ENCODE peak calls at places on chromosomes 13 and 19, in ten cellular contexts. C is AG10803, Q is uterus, J is IMR-90, F is A549, L is HCT116, I is astrocyte of the cerebellum, W is body of pancreas, P is transverse colon, R is tibial nerve. O is an unnamed sample.

GRCh38 chr19:5143471-5144411 is 174.8 kb downstream of the KDM4B start:
- DNase-seq in P (no peak), Q (no peak), L (no peak), F (no peak), R (no peak), C (no peak), I (no peak), W (peak), J (no peak), O (no peak)

GRCh38 chr13:71621152-71622124 is 245.6 kb downstream of the DACH1 start:
- DNase-seq in P (no peak), C (no peak), Q (no peak), W (no peak), I (no peak), J (no peak), L (no peak), R (no peak), F (no peak), O (no peak)

GRCh38 chr13:59680429-59681024 is 483.2 kb downstream of the DIAPH3 start:
- DNase-seq in R (no peak), L (peak), F (peak), I (peak), W (no peak), J (peak), P (no peak), Q (no peak), C (peak), O (no peak)

GRCh38 chr13:24746618-24747247 is 17.2 kb upstream of the RNF17 start:
- DNase-seq in L (no peak), F (peak), I (no peak), W (no peak), C (no peak), J (no peak), Q (no peak), R (no peak), P (no peak), O (no peak)

GRCh38 chr19:55487884-55488687 is at the start of gene SSC5D:
- DNase-seq in J (peak), R (no peak), L (no peak), C (peak), P (no peak), Q (peak), I (no peak), F (no peak), W (no peak), O (no peak)

GRCh38 chr19:47675271-47675670 is 38.0 kb upstream of the EHD2 start:
- DNase-seq in W (no peak), J (no peak), P (no peak), F (no peak), Q (no peak), R (no peak), C (no peak), L (no peak), I (no peak), O (no peak)

GRCh38 chr13:112454648-112455334 is 78.6 kb downstream of the SPACA7 start:
- DNase-seq in F (no peak), I (no peak), J (no peak), R (no peak), W (no peak), P (no peak), C (no peak), L (no peak), Q (no peak), O (no peak)

GRCh38 chr19:39870171-39870971 is 24.2 kb upstream of the FBL start:
- DNase-seq in F (no peak), W (no peak), I (no peak), Q (no peak), C (no peak), P (no peak), J (no peak), L (no peak), R (no peak), O (no peak)

GRCh38 chr13:26011996-26012688 is 39.7 kb downstream of the SHISA2 start:
- DNase-seq in R (no peak), C (no peak), F (no peak), Q (no peak), J (no peak), L (no peak), I (no peak), P (no peak), W (no peak), O (no peak)

GRCh38 chr13:33678084-33678483 is 139.9 kb upstream of the RFC3 start:
- DNase-seq in I (no peak), Q (no peak), F (no peak), P (no peak), L (no peak), R (no peak), C (no peak), W (no peak), J (no peak), O (no peak)

DNA sequence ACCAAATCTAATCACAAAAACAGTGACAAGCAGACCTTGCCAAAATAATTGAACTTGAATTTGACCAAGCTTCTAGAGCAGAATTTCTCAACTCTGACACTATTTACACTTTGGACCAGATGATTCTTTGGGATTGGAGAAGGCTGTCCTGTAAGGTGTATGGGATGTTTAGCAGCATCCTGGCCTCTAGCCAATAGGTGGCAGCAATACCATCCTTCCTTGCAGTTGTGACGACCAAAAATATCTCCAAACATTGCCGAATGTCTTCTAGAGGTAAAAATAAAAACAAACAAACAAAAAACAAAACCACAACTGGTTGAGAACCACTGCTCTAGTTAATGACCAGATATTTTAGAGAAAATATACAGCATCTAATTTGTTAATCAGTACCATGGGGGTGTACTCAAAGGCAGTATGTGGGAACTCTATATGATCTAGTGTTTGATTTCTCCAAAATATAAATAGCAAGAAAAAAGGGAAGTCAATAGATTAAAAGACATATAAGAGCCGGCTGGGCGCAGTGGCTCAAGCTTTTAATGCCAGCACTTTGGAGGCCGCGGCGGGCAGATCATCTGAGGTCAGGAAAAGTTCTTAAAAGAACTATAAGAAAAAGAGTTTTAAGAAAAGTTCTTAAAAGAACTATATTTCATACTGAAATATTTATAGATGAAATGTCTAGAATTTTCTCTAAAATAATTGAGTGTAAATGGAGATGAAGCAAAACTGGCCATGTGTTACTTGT is 60.9 kb upstream of the ZNF527 start:
- DNase-seq in Q (no peak), R (no peak), J (no peak), P (no peak), W (no peak), F (peak), C (no peak), L (no peak), I (no peak), O (no peak)
- TF ChIP-seq CTCF in Q (no peak), R (no peak), J (no peak), P (no peak), W (no peak), F (no peak), C (no peak), L (peak), I (no peak), O (peak)

GRCh38 chr13:110476220-110476617 is 85.3 kb downstream of the RAB20 start:
- DNase-seq in L (no peak), R (no peak), W (no peak), F (no peak), P (no peak), I (no peak), Q (no peak), C (no peak), J (no peak), O (no peak)

GRCh38 chr13:110475550-110476219 is 85.8 kb downstream of the RAB20 start:
- DNase-seq in C (no peak), L (no peak), F (no peak), P (no peak), J (no peak), W (no peak), R (no peak), I (no peak), Q (no peak), O (no peak)

GRCh38 chr13:110472904-110473563 is 88.5 kb downstream of the RAB20 start:
- DNase-seq in F (no peak), W (peak), R (no peak), I (no peak), P (no peak), C (no peak), J (no peak), Q (no peak), L (no peak), O (no peak)

GRCh38 chr13:110474713-110475112 is 86.8 kb downstream of the RAB20 start:
- DNase-seq in C (no peak), Q (no peak), P (no peak), L (no peak), J (peak), W (no peak), R (no peak), F (no peak), I (no peak), O (no peak)

GRCh38 chr13:110475117-110475516 is 86.4 kb downstream of the RAB20 start:
- DNase-seq in C (no peak), J (no peak), Q (no peak), R (no peak), I (no peak), F (no peak), P (no peak), W (no peak), L (no peak), O (no peak)
- H3K4me3 ChIP-seq in C (no peak), J (no peak), Q (no peak), R (no peak), I (no peak), F (no peak), P (no peak), W (no peak), L (no peak), O (no peak)

DNA sequence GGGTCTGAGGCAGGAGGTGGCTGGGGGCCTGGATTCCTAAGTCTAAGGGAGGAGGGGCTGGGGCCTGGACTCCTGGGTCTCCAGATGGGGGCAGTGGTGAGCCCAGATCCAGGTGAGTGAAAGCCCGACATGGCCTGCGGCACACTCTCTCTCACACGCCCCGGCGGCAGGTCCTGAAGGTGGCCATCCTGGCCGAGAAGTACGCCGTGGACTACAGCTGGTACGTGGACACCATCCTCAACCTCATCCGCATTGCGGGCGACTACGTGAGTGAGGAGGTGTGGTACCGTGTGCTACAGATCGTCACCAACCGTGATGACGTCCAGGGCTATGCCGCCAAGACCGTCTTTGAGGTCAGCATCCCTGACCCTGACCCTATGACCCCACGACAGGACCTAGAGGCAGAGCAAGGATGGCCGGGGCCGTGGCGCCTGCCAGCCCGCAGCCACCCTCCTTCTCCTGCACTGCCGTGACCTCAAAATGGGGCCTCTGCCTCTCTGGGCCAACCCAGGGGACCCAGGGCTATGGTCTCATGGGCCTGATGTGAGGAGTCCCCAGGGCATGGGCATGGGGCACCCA is 13.2 kb downstream of the FUZ start:
- DNase-seq in J (no peak), W (no peak), F (no peak), P (no peak), C (no peak), L (no peak), R (no peak), Q (no peak), I (no peak), O (no peak)
- TF ChIP-seq CTCF in J (peak), W (no peak), F (no peak), P (no peak), C (no peak), L (peak), R (no peak), Q (no peak), I (peak), O (peak)

GRCh38 chr19:678791-679388 is 2.7 kb downstream of the FSTL3 start:
- DNase-seq in R (no peak), P (no peak), J (no peak), C (no peak), W (no peak), Q (peak), L (no peak), I (no peak), F (no peak), O (no peak)

GRCh38 chr19:677601-678380 is 1.6 kb downstream of the FSTL3 start:
- DNase-seq in I (no peak), J (no peak), R (no peak), L (no peak), F (peak), C (no peak), W (peak), Q (no peak), P (no peak), O (no peak)

GRCh38 chr19:676007-676342 is 217 bp upstream of the FSTL3 start:
- DNase-seq in L (no peak), I (no peak), F (no peak), C (no peak), R (no peak), Q (no peak), P (peak), J (no peak), W (no peak), O (no peak)

GRCh38 chr19:676343-677105 is at the start of gene FSTL3:
- DNase-seq in C (no peak), J (no peak), L (no peak), F (peak), W (no peak), P (no peak), I (no peak), R (peak), Q (peak), O (peak)

DNA sequence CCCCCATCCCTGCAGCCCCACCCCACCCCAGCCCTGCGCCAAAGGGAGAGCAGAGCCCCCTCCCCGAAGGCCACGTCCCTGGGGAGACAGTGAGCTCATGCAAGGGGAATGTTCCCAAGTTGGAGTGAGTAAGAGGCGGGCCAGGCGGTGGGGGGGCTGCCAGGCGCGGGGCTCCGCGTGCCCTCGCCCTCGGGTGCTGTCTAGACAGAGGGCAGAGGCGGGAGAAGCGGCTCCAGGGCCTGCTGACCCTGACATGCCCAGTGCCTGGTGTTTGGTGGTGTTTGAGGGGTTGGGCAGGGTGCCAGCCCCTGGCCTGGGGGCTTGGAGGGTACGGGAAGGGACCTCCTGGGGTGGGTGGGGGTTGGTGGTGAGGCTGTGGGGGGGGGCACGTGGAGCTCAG is 1.0 kb downstream of the FSTL3 start:
- DNase-seq in W (peak), L (no peak), C (peak), P (peak), R (peak), I (peak), F (peak), Q (peak), J (peak), O (peak)
- H3K4me3 ChIP-seq in W (no peak), L (peak), C (peak), P (peak), R (peak), I (peak), F (peak), Q (peak), J (peak), O (peak)

DNA sequence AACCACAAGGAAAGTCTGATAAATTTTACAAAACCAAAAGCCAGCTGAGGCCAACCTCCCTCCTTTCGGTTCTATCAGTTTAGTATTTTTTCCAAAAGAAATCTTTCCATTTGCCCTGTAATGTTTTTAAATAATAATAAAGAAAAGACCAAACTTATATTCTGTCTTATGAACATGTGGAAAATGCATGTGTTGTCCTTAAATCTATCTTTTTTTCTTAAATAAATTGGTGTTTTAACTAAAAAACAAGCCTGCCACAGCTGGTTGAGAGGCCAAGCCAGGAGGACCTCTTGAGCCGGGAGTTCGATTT is 113.6 kb downstream of the SACS start:
- DNase-seq in L (no peak), J (no peak), F (no peak), R (no peak), Q (no peak), W (no peak), I (no peak), P (no peak), C (no peak), O (no peak)
- TF ChIP-seq CTCF in L (no peak), J (no peak), F (no peak), R (no peak), Q (no peak), W (no peak), I (no peak), P (no peak), C (no peak), O (no peak)

GRCh38 chr13:82627183-82627582 is 1255.1 kb downstream of the SLITRK1 start:
- DNase-seq in R (no peak), C (no peak), P (no peak), I (peak), F (peak), Q (no peak), J (peak), L (no peak), W (no peak), O (no peak)

DNA sequence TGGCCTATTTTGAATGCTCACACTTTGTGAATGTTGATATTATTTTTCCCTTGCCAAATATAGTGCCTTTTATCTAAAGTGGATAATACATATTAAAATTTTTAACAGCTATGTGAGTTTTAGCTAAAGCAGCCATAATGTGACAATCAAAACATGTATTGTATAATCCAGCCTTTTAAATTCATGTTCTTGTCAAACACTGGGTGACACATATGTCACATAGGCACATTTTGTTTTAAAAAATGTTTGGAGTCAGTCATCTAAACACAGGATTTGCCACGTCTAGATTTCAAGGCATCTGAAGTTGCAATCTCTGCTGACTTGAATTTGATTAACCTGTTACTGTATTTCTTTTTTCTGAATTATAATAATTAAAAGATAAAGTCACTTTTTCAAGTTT is 1256.5 kb downstream of the SLITRK1 start:
- DNase-seq in I (no peak), P (no peak), W (no peak), C (no peak), J (no peak), F (no peak), R (no peak), L (no peak), Q (no peak), O (no peak)
- H3K4me3 ChIP-seq in I (no peak), P (no peak), W (no peak), C (no peak), J (no peak), F (no peak), R (no peak), L (no peak), Q (no peak), O (no peak)

GRCh38 chr13:28056970-28057712 is 43.2 kb downstream of the FLT3 start:
- DNase-seq in C (no peak), R (no peak), F (no peak), I (no peak), Q (no peak), L (no peak), W (no peak), J (no peak), P (no peak), O (no peak)

GRCh38 chr13:28052945-28053344 is 47.4 kb downstream of the FLT3 start:
- DNase-seq in I (no peak), W (no peak), R (no peak), C (no peak), L (no peak), P (no peak), F (no peak), J (peak), Q (no peak), O (no peak)

GRCh38 chr13:28055362-28055761 is 45.0 kb downstream of the FLT3 start:
- DNase-seq in C (no peak), P (no peak), W (no peak), Q (no peak), F (no peak), I (no peak), L (no peak), J (no peak), R (no peak), O (no peak)

GRCh38 chr13:28059214-28059613 is 41.2 kb downstream of the FLT3 start:
- DNase-seq in F (peak), P (peak), R (no peak), Q (no peak), C (peak), W (peak), I (no peak), L (peak), J (peak), O (no peak)

GRCh38 chr13:28056426-28056825 is 44.0 kb downstream of the FLT3 start:
- DNase-seq in C (no peak), W (no peak), Q (no peak), I (no peak), J (no peak), L (no peak), F (no peak), R (no peak), P (peak), O (no peak)
- TF ChIP-seq CTCF in C (no peak), W (no peak), Q (no peak), I (no peak), J (no peak), L (no peak), F (no peak), R (no peak), P (no peak), O (no peak)